ENCODE peak calls at places on chromosomes 3 and 15, in eight cellular contexts. F is KG1; M is activated naive CD4-positive, alpha-beta T cell treated with anti-CD3 and anti-CD28 coated beads, Interleukin-2, amount 10 ng/mL, durations not matched to agents 7 days and 5 days; V is T-helper 1 cell; R is AG08395; O is GM04503; W is AG09309; D is right lobe of liver. A is an unnamed sample.

GRCh38 chr15:101275018-101275417 is 2.3 kb downstream of the SELENOS start:
- DNase-seq in D (no peak), M (no peak), F (no peak), R (no peak), W (no peak), V (no peak), O (no peak), A (no peak)

GRCh38 chr3:135907422-135908165 is 57.9 kb upstream of the PPP2R3A start:
- DNase-seq in O (no peak), D (no peak), V (no peak), R (no peak), W (no peak), M (no peak), F (no peak), A (no peak)

GRCh38 chr3:36319683-36320082 is 60.6 kb upstream of the STAC start:
- DNase-seq in V (no peak), M (no peak), R (no peak), F (no peak), D (no peak), O (no peak), W (no peak), A (no peak)

GRCh38 chr15:49041406-49041805 is 4.8 kb downstream of the SECISBP2L start:
- DNase-seq in R (no peak), D (no peak), W (no peak), F (no peak), V (no peak), M (no peak), O (no peak), A (no peak)

GRCh38 chr15:41367418-41367817 is 34.7 kb downstream of the NUSAP1 start:
- DNase-seq in M (no peak), F (no peak), D (no peak), V (no peak), W (no peak), O (no peak), R (no peak), A (no peak)

GRCh38 chr3:87026246-87026645 is 35.3 kb upstream of the VGLL3 start:
- DNase-seq in M (no peak), O (no peak), R (no peak), D (no peak), F (no peak), V (no peak), W (no peak), A (no peak)

GRCh38 chr3:115239717-115240116 is 92.6 kb upstream of the ZBTB20 start:
- DNase-seq in W (peak), M (no peak), R (peak), O (peak), V (no peak), F (no peak), D (no peak), A (peak)

GRCh38 chr3:177770821-177771220 is 573.5 kb upstream of the TBL1XR1 start:
- DNase-seq in R (peak), O (no peak), V (no peak), D (no peak), F (no peak), W (no peak), M (no peak), A (no peak)

GRCh38 chr15:94542391-94542790 is 311.0 kb downstream of the MCTP2 start:
- DNase-seq in M (no peak), F (no peak), R (no peak), D (no peak), W (no peak), V (no peak), O (no peak), A (no peak)

GRCh38 chr15:31365655-31366127 is 39.1 kb downstream of the KLF13 start:
- DNase-seq in V (peak), O (no peak), M (peak), F (peak), R (peak), D (peak), W (peak), A (peak)

GRCh38 chr15:83287541-83288027 is 3.1 kb upstream of the BNC1 start:
- DNase-seq in V (no peak), D (no peak), O (peak), F (no peak), M (no peak), W (peak), R (peak), A (no peak)

GRCh38 chr15:74399511-74400312 is 32.3 kb upstream of the CYP11A1 start:
- DNase-seq in M (peak), W (no peak), V (no peak), D (no peak), F (peak), O (no peak), R (peak), A (no peak)

GRCh38 chr15:31483053-31483923 is 156.7 kb downstream of the KLF13 start:
- DNase-seq in O (no peak), V (no peak), F (no peak), M (peak), R (no peak), D (no peak), W (no peak), A (peak)

GRCh38 chr3:138348107-138348949 is at the start of gene MRAS:
- DNase-seq in V (no peak), D (peak), O (peak), F (no peak), M (peak), R (peak), W (peak), A (peak)

GRCh38 chr3:101810023-101810415 is 31.0 kb downstream of the NXPE3 start:
- DNase-seq in D (no peak), F (no peak), W (no peak), O (no peak), R (no peak), M (no peak), V (no peak), A (peak)

GRCh38 chr15:34618073-34618472 is 34.6 kb upstream of the GOLGA8B start:
- DNase-seq in V (no peak), R (no peak), F (no peak), D (no peak), M (no peak), W (no peak), O (no peak), A (no peak)

GRCh38 chr3:49421890-49422378 is 339 bp downstream of the AMT start:
- DNase-seq in O (no peak), D (no peak), V (no peak), M (no peak), R (no peak), F (no peak), W (no peak), A (no peak)

GRCh38 chr3:161576733-161577510 is 80.3 kb downstream of the OTOL1 start:
- DNase-seq in O (no peak), R (no peak), F (no peak), M (no peak), V (no peak), W (no peak), D (no peak), A (peak)

GRCh38 chr3:99645277-99646106 is 7.1 kb downstream of the COL8A1 start:
- DNase-seq in W (no peak), O (no peak), M (no peak), F (peak), R (peak), V (no peak), D (no peak), A (no peak)

GRCh38 chr3:171088496-171088895 is 62.0 kb upstream of the SLC2A2 start:
- DNase-seq in V (no peak), D (no peak), M (no peak), O (no peak), F (no peak), R (no peak), W (no peak), A (no peak)

GRCh38 chr3:133445111-133445510 is 45.3 kb downstream of the BFSP2 start:
- DNase-seq in O (no peak), F (no peak), W (no peak), D (no peak), M (no peak), R (no peak), V (no peak), A (no peak)

GRCh38 chr15:66114863-66115425 is 138.6 kb downstream of the MEGF11 start:
- DNase-seq in V (no peak), M (no peak), R (no peak), O (no peak), F (no peak), W (no peak), D (peak), A (no peak)

GRCh38 chr3:110815008-110815583 is 256.5 kb upstream of the NECTIN3 start:
- DNase-seq in M (no peak), R (peak), O (peak), W (peak), D (no peak), F (no peak), V (no peak), A (no peak)

GRCh38 chr3:23809294-23809693 is 3.5 kb downstream of the UBE2E1 start:
- DNase-seq in M (no peak), O (no peak), F (no peak), W (no peak), D (no peak), V (no peak), R (no peak), A (no peak)

GRCh38 chr3:187801152-187801551 is 55.9 kb upstream of the BCL6 start:
- DNase-seq in V (no peak), W (no peak), O (no peak), F (no peak), D (no peak), R (no peak), M (no peak), A (no peak)

A was measured in left kidney.